ENCODE peak calls at places on chromosome 4, in four cellular contexts. F is fibroblast of mammary gland, X is activated B cell treated with CpG ODN at 0.5 μM for 24 hours, P is PC-3. E is an unnamed sample.

GRCh38 chr4:189033801-189034347 is 894.6 kb downstream of the TRIML1 start:
- DNase-seq in X (no peak), F (no peak), P (no peak), E (no peak)

GRCh38 chr4:164931551-164932324 is 45.7 kb downstream of the TRIM61 start:
- DNase-seq in X (no peak), F (peak), P (peak), E (no peak)

GRCh38 chr4:119707336-119707735 is 78.7 kb upstream of the PDE5A start:
- DNase-seq in P (no peak), F (no peak), X (no peak), E (no peak)

GRCh38 chr4:154045086-154045485 is 256.2 kb upstream of the SFRP2 start:
- DNase-seq in P (no peak), X (no peak), F (peak), E (no peak)

GRCh38 chr4:7350396-7350795 is 84.3 kb downstream of the PSAPL1 start:
- DNase-seq in P (no peak), F (no peak), X (no peak), E (no peak)

GRCh38 chr4:41260315-41260714 is 3.6 kb downstream of the UCHL1 start:
- DNase-seq in F (no peak), X (no peak), P (no peak), E (no peak)

GRCh38 chr4:88616275-88616996 is 24.2 kb downstream of the HERC3 start:
- DNase-seq in F (peak), X (no peak), P (peak), E (no peak)

GRCh38 chr4:158778712-158779111 is 9.9 kb downstream of the FNIP2 start:
- DNase-seq in X (no peak), P (peak), F (no peak), E (no peak)

GRCh38 chr4:30720021-30720655 is at the start of gene PCDH7:
- DNase-seq in F (peak), P (peak), X (no peak), E (no peak)

GRCh38 chr4:30722916-30723270 is 2.7 kb downstream of the PCDH7 start:
- DNase-seq in P (no peak), F (no peak), X (no peak), E (no peak)

GRCh38 chr4:30720656-30721352 is 635 bp downstream of the PCDH7 start:
- DNase-seq in X (no peak), F (peak), P (peak), E (no peak)

GRCh38 chr4:30722092-30722915 is 2.1 kb downstream of the PCDH7 start:
- DNase-seq in F (no peak), P (no peak), X (no peak), E (no peak)

DNA sequence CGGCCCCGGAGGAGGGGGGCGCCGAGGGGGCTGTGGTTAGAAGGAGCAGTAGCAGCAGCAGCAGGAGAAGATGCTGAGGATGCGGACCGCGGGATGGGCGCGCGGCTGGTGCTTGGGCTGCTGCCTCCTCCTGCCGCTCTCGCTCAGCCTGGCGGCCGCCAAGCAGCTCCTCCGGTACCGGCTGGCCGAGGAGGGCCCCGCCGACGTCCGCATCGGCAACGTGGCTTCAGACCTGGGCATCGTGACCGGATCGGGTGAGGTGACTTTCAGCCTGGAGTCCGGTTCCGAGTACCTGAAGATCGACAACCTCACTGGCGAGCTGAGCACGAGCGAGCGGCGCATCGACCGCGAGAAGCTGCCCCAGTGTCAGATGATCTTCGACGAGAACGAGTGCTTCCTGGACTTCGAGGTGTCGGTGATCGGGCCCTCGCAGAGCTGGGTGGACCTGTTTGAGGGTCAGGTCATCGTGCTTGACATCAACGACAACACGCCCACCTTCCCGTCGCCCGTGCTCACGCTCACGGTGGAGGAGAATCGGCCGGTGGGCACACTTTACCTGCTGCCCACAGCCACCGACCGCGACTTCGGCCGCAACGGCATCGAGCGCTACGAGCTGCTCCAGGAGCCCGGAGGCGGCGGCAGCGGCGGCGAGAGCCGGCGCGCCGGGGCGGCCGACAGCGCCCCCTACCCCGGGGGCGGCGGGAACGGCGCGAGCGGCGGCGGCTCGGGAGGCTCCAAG is 1.4 kb downstream of the PCDH7 start:
- DNase-seq in P (peak), F (peak), X (no peak), E (peak)
- TF ChIP-seq CTCF in P (no peak), F (no peak), X (no peak), E (peak)

GRCh38 chr4:138494931-138495330 is 252.8 kb upstream of the SLC7A11 start:
- DNase-seq in X (no peak), P (peak), F (peak), E (no peak)
- TF ChIP-seq CTCF in X (no peak), P (peak), F (no peak), E (no peak)

GRCh38 chr4:4424499-4425115 is 37.7 kb downstream of the NSG1 start:
- DNase-seq in P (no peak), X (no peak), F (no peak), E (no peak)

GRCh38 chr4:4425696-4426095 is 38.8 kb downstream of the NSG1 start:
- DNase-seq in P (no peak), F (no peak), X (no peak), E (no peak)

GRCh38 chr4:4422856-4423485 is 36.1 kb downstream of the NSG1 start:
- DNase-seq in X (no peak), P (no peak), F (no peak), E (no peak)

GRCh38 chr4:4425119-4425690 is 38.3 kb downstream of the NSG1 start:
- DNase-seq in X (no peak), F (peak), P (no peak), E (no peak)

DNA sequence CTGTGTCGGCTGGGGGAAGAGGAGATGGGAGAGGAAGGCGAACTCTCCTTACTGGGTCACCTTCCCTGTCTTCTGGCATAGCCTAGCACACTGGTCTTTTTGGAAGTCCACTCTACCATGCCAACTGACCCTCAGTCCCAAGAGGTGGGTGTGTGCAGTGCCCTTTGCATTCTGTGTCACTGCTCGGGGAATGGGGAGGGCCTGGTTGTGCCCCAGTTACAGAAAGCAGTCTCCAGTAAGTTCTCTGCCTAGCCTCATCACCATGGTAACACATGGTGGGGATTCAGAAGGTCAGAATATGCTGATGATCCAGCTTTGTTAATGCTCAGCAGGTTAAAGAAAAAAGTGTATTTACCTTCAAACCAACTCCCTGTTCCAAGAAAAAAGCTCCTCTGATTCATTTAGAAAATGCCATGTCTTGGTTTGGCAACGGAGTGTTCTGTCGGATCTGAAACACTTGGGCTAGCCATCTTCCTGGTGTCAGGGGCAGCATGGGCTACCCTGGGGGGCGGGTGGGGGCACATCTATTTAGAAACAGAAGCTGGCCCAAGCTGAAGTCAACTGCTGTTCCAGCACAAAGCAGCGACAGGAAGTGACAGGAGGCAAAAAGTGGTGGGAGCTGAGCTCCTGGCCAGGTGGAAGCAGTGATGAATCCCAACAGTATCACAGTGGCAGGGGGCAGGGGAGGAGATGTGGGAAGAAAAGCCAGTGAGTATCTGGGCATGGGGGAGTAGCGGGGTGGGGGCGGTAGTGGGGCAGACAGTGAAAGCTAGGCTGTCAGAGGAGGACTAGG is 37.0 kb downstream of the NSG1 start:
- DNase-seq in P (no peak), F (no peak), X (no peak), E (no peak)
- TF ChIP-seq CTCF in P (no peak), F (no peak), X (no peak), E (no peak)

GRCh38 chr4:139761461-139761860 is 95.8 kb downstream of the MGST2 start:
- DNase-seq in P (peak), X (no peak), F (peak), E (no peak)
- TF ChIP-seq CTCF in P (peak), X (no peak), F (peak), E (peak)